ENCODE peak calls at places on chromosomes 11 and 22, in six cellular contexts. L is HCT116, G is PC-3, N is fibroblast of lung, J is upper lobe of right lung, C is heart right ventricle. S is an unnamed sample.

GRCh38 chr11:116891746-116892145 is 54.3 kb upstream of the APOA1 start:
- DNase-seq in J (no peak), N (peak), C (no peak), L (no peak), G (no peak), S (no peak)

GRCh38 chr11:126345759-126346585 is 9.5 kb upstream of the ST3GAL4 start:
- DNase-seq in N (peak), J (no peak), C (peak), L (no peak), G (peak), S (peak)

GRCh38 chr11:74615311-74615710 is 22.9 kb downstream of the POLD3 start:
- DNase-seq in G (no peak), L (no peak), J (no peak), N (no peak), C (no peak), S (no peak)

GRCh38 chr11:88815505-88815904 is 250.3 kb downstream of the GRM5 start:
- DNase-seq in G (no peak), N (no peak), C (no peak), L (no peak), J (no peak), S (no peak)

GRCh38 chr11:72989727-72990126 is 152.4 kb downstream of the FCHSD2 start:
- DNase-seq in N (no peak), C (peak), G (no peak), J (no peak), L (no peak), S (no peak)

GRCh38 chr11:76228122-76229000 is 22.1 kb upstream of the WNT11 start:
- DNase-seq in J (no peak), L (no peak), N (no peak), G (no peak), C (no peak), S (no peak)

GRCh38 chr11:70603756-70604211 is 205.5 kb downstream of the CTTN start:
- DNase-seq in G (no peak), C (no peak), J (no peak), N (no peak), L (no peak), S (peak)

GRCh38 chr11:47590026-47590861 is 3.8 kb downstream of the FAM180B start:
- DNase-seq in L (no peak), C (no peak), J (no peak), G (no peak), N (no peak), S (no peak)

GRCh38 chr11:56624661-56625110 is 10.0 kb upstream of the OR5M1 start:
- DNase-seq in L (no peak), J (no peak), N (peak), G (peak), C (no peak), S (peak)

GRCh38 chr11:117345039-117345438 is 17.4 kb downstream of the CEP164 start:
- DNase-seq in N (no peak), J (no peak), G (peak), C (no peak), L (no peak), S (peak)

GRCh38 chr11:88384004-88384677 is 46.6 kb upstream of the CTSC start:
- DNase-seq in G (peak), N (no peak), C (no peak), L (peak), J (no peak), S (no peak)

GRCh38 chr11:28338371-28338770 is 230.2 kb downstream of the METTL15 start:
- DNase-seq in J (no peak), C (no peak), G (no peak), N (no peak), L (no peak), S (no peak)

GRCh38 chr22:36238348-36239149 is 778 bp downstream of the APOL2 start:
- DNase-seq in N (peak), C (no peak), L (no peak), G (no peak), J (no peak), S (no peak)

GRCh38 chr11:92383430-92383829 is 158.8 kb downstream of the FAT3 start:
- DNase-seq in J (no peak), L (no peak), N (peak), C (no peak), G (peak), S (no peak)

GRCh38 chr22:49295465-49295743 is 532.3 kb downstream of the BRD1 start:
- DNase-seq in C (no peak), J (no peak), N (no peak), G (no peak), L (no peak), S (no peak)

GRCh38 chr11:66864172-66864901 is 7.5 kb downstream of the LRFN4 start:
- DNase-seq in L (no peak), C (no peak), N (no peak), G (no peak), J (no peak), S (no peak)

GRCh38 chr11:19259487-19260345 is 19.0 kb upstream of the E2F8 start:
- DNase-seq in L (peak), N (peak), G (peak), J (peak), C (peak), S (no peak)

GRCh38 chr22:41557401-41558240 is 3.2 kb upstream of the CSDC2 start:
- DNase-seq in L (no peak), J (peak), C (peak), G (no peak), N (peak), S (no peak)

GRCh38 chr11:69915501-69916250 is 96.5 kb upstream of the FGF3 start:
- DNase-seq in J (peak), N (peak), L (peak), C (peak), G (peak), S (peak)

GRCh38 chr11:44484211-44484610 is 81.3 kb upstream of the CD82 start:
- DNase-seq in L (peak), G (peak), N (no peak), C (peak), J (no peak), S (peak)

GRCh38 chr22:46131151-46131587 is 19.2 kb upstream of the PPARA start:
- DNase-seq in G (no peak), L (no peak), N (no peak), C (no peak), J (no peak), S (no peak)

GRCh38 chr11:125390949-125391348 is 105.1 kb downstream of the FEZ1 start:
- DNase-seq in C (no peak), J (no peak), N (peak), G (no peak), L (no peak), S (no peak)

GRCh38 chr11:61509058-61510029 is 795 bp downstream of the LRRC10B start:
- DNase-seq in G (peak), J (peak), N (peak), C (peak), L (peak), S (peak)

GRCh38 chr22:46074771-46075551 is 75.4 kb upstream of the PPARA start:
- DNase-seq in L (no peak), N (no peak), G (no peak), C (no peak), J (peak), S (peak)

GRCh38 chr11:125123947-125124633 is 12.7 kb upstream of the TMEM218 start:
- DNase-seq in N (peak), L (peak), G (peak), J (peak), C (peak), S (peak)

GRCh38 chr22:49297871-49298721 is 529.6 kb downstream of the BRD1 start:
- DNase-seq in L (no peak), C (no peak), G (no peak), N (no peak), J (peak), S (no peak)

GRCh38 chr11:68569357-68569756 is 108.8 kb downstream of the PPP6R3 start:
- DNase-seq in C (no peak), G (no peak), J (no peak), L (no peak), N (no peak), S (no peak)

GRCh38 chr11:11706022-11706421 is 84.2 kb upstream of the GALNT18 start:
- DNase-seq in G (peak), J (no peak), N (no peak), L (peak), C (no peak), S (peak)

GRCh38 chr11:88414981-88415391 is 77.5 kb upstream of the CTSC start:
- DNase-seq in J (no peak), C (no peak), N (no peak), G (peak), L (no peak), S (no peak)

GRCh38 chr11:63427971-63428508 is 58.5 kb downstream of the SLC22A9 start:
- DNase-seq in J (no peak), C (no peak), N (no peak), G (no peak), L (no peak), S (peak)

GRCh38 chr11:126371595-126371994 is 16.1 kb downstream of the ST3GAL4 start:
- DNase-seq in N (no peak), L (no peak), J (peak), C (no peak), G (no peak), S (no peak)

GRCh38 chr22:19085233-19086043 is 36.8 kb downstream of the DGCR2 start:
- DNase-seq in J (peak), G (peak), N (peak), C (no peak), L (no peak), S (no peak)

GRCh38 chr11:100562102-100562501 is 125.0 kb upstream of the ARHGAP42 start:
- DNase-seq in G (peak), L (no peak), J (no peak), C (peak), N (peak), S (peak)

GRCh38 chr11:42764936-42765335 is 546.9 kb upstream of the API5 start:
- DNase-seq in L (no peak), G (no peak), N (no peak), C (no peak), J (no peak), S (no peak)

GRCh38 chr11:22677153-22677890 is 10.9 kb downstream of the GAS2 start:
- DNase-seq in L (no peak), N (no peak), G (no peak), C (no peak), J (no peak), S (peak)
- H3K27ac ChIP-seq in L (no peak), N (no peak), G (no peak), C (no peak), J (no peak), S (peak)

DNA sequence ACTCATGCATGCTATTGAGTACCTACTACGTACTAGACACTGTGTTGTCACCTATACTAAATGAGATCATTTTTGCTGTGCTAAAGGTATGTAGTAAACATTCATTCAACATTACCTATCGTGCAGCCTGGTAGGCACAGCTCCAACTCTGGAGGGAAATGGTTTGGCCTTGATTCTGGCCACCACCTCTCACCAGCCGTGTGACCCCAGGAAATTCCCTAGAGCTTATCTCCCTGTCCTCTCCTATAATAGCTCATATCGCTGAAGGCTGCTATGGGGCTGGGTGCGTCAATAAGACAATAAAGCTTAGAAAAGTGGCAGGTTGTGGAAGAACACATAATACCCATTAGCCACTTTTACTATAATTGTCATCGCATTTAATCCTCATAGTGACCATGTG is 107.5 kb downstream of the MYO18B start:
- DNase-seq in G (no peak), J (no peak), L (no peak), N (no peak), C (peak), S (no peak)
- TF ChIP-seq CTCF in G (no peak), J (no peak), L (no peak), N (no peak), C (no peak), S (no peak)

GRCh38 chr11:79444923-79445322 is 4.1 kb upstream of the TENM4 start:
- DNase-seq in G (no peak), L (no peak), N (no peak), C (no peak), J (no peak), S (no peak)
- H3K27ac ChIP-seq in G (no peak), L (no peak), N (no peak), C (no peak), J (no peak), S (no peak)

DNA sequence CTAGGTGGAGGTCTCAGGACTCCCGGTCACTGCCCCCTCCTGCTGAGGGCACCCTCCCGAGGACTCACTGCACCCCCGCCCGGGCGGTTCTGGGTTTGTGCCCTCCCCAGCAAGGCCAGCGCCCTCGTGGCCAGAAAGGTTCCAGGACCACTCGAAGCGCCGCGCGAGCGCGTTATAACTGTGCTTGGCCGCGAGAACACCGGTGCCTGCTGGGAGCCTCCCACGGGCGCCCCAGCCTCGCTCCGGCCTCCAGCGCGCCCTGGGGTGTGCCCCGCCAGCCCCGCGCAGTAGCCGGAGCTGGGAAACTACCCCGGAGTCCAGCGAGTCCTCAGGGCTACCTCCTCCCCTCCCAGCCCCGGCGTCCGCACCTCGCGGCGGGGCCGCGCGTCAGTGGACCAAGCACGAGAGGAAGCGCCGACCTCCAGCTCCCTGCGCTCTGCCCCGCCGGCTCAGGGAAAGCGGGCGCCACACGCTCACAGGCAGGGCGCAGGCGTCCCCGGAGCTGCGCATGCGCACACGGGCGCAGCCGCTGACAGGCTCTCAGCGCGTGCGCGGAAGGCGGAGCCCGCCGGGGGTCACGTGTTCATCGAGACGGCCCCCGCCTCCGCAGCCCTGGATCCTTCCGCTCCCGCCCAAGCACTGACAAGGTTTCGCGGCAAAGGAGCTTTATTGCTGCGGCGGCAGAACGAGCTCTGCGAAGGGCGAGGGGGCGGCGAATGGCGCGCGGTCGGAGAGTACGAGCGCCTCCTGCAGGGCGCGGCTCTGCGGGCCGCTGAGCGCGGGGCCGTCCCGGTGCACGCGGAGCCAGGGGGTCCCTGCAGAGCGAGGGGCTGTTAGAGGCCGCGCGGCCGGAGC is at the start of gene SCO2:
- DNase-seq in C (peak), J (peak), G (peak), L (peak), N (peak), S (peak)
- TF ChIP-seq CTCF in C (peak), J (peak), G (no peak), L (peak), N (no peak), S (peak)

GRCh38 chr11:15977116-15977515 is 379.2 kb downstream of the SOX6 start:
- DNase-seq in C (no peak), L (no peak), G (no peak), J (no peak), N (no peak), S (no peak)
- H3K27ac ChIP-seq in C (no peak), L (no peak), G (no peak), J (no peak), N (no peak), S (peak)

DNA sequence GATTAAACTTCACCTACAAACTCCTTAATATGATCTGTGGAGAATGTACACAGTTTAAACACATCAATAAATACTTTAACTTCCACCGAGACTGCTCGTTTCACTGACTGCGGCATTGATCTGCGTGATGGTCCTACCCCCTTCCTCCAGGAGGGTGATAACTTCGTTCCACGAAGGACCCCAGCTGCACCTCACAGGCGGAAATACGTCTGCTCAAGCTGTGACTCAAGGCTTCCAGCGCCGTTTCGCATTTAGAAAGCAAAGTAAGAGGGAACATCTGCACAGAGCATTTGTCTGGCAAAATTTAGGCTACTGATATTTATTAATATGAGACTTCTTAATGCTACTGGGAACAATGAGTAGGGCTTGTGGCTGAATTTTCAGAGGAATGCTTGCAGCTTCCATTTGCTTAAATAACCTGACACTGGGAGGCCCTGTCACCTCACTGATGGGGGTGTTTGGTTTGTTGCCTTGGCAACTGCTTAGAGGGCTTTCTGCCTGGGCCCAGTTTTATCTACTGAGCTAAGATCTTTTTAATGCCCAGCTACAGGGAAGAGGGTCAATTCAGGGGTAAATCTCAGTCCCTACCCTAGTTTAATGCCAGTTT is 14.8 kb upstream of the ST14 start:
- DNase-seq in G (no peak), C (no peak), J (no peak), L (no peak), N (no peak), S (no peak)
- TF ChIP-seq CTCF in G (no peak), C (no peak), J (no peak), L (no peak), N (no peak), S (no peak)

GRCh38 chr11:102143867-102144266 is 33.6 kb downstream of the YAP1 start:
- DNase-seq in G (no peak), N (no peak), J (no peak), C (no peak), L (no peak), S (no peak)
- H3K27ac ChIP-seq in G (no peak), N (no peak), J (no peak), C (peak), L (no peak), S (no peak)

GRCh38 chr11:13010737-13011342 is 1.7 kb downstream of the RASSF10 start:
- DNase-seq in G (no peak), C (peak), N (no peak), L (no peak), J (peak), S (peak)

GRCh38 chr11:13008625-13009475 is at the start of gene RASSF10:
- DNase-seq in L (no peak), C (peak), G (no peak), N (no peak), J (peak), S (peak)

GRCh38 chr11:13011366-13012036 is 2.4 kb downstream of the RASSF10 start:
- DNase-seq in L (no peak), C (no peak), N (no peak), G (no peak), J (no peak), S (peak)

GRCh38 chr11:13009476-13009920 is 382 bp downstream of the RASSF10 start:
- DNase-seq in C (no peak), G (no peak), L (no peak), N (no peak), J (no peak), S (peak)

DNA sequence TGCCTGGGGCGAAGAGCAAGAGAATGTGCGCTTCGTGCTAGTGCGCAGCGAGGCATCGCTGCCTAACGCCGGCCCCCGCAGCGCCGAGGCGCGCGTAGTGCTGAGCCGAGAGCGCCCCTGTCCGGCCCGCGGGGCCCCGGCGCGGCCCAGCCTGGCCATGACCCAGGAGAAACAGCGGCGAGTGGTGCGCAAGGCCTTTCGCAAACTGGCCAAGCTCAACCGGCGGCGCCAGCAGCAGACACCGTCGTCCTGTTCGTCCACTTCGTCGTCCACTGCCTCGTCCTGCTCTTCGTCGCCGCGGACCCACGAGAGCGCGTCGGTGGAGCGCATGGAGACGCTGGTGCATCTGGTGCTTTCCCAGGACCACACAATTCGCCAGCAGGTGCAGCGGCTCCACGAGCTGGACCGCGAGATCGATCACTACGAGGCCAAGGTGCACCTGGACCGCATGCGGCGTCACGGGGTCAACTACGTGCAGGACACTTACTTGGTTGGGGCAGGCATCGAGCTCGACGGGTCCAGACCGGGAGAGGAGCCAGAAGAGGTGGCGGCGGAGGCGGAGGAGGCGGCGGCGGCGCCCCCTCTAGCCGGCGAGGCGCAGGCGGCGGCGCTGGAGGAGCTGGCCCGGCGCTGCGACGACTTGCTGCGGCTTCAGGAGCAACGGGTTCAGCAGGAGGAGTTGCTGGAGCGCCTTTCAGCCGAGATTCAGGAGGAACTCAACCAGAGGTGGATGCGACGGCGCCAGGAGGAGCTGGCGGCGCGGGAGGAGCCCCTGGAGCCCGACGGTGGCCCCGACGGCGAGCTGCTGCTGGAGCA is 1.0 kb downstream of the RASSF10 start:
- DNase-seq in C (no peak), N (no peak), J (peak), L (no peak), G (no peak), S (peak)
- TF ChIP-seq CTCF in C (peak), N (no peak), J (no peak), L (no peak), G (no peak), S (peak)

GRCh38 chr11:119130662-119131061 is 9.3 kb downstream of the HINFP start:
- DNase-seq in J (no peak), N (no peak), G (no peak), L (no peak), C (no peak), S (no peak)
- H3K27ac ChIP-seq in J (no peak), N (no peak), G (no peak), L (no peak), C (no peak), S (no peak)